ENCODE peak calls at places on chromosomes 5 and 9, in six cellular contexts. G, Z, T, H, S and A are unnamed samples.

GRCh38 chr5:1139806-1140187 is 27.9 kb upstream of the SLC12A7 start:
- DNase-seq in Z (no peak), S (no peak), H (no peak), T (no peak), G (no peak), A (no peak)

GRCh38 chr9:129111762-129112151 is 542 bp downstream of the PTPA start:
- DNase-seq in T (no peak), S (peak), G (peak), Z (no peak), H (no peak), A (peak)

GRCh38 chr5:168827636-168828035 is 248.5 kb upstream of the PANK3 start:
- DNase-seq in G (no peak), S (no peak), H (no peak), Z (no peak), T (no peak), A (no peak)

GRCh38 chr9:22374021-22374420 is 72.6 kb upstream of the DMRTA1 start:
- DNase-seq in T (no peak), H (no peak), G (no peak), Z (no peak), S (no peak), A (no peak)

GRCh38 chr5:172800088-172800551 is 29.1 kb upstream of the DUSP1 start:
- DNase-seq in Z (peak), T (no peak), H (peak), S (no peak), G (no peak), A (peak)

GRCh38 chr5:125348221-125348692 is 601.8 kb upstream of the ZNF608 start:
- DNase-seq in G (peak), Z (no peak), S (peak), H (no peak), T (no peak), A (no peak)

GRCh38 chr5:135533794-135534193 is 2.0 kb downstream of the NEUROG1 start:
- DNase-seq in H (no peak), S (no peak), T (no peak), Z (no peak), G (no peak), A (no peak)

GRCh38 chr9:125189011-125189360 is 617 bp downstream of the PPP6C start:
- DNase-seq in H (peak), T (no peak), Z (no peak), S (peak), G (peak), A (peak)

GRCh38 chr9:99362317-99362716 is 140.2 kb downstream of the SEC61B start:
- DNase-seq in T (no peak), H (no peak), Z (no peak), S (no peak), G (no peak), A (no peak)

GRCh38 chr9:137682431-137682991 is 63.7 kb downstream of the EHMT1 start:
- DNase-seq in G (no peak), H (no peak), Z (no peak), S (peak), T (no peak), A (no peak)
- H3K27ac ChIP-seq in G (no peak), H (no peak), Z (no peak), S (no peak), T (no peak), A (peak)

GRCh38 chr5:53479656-53480473 is 564 bp upstream of the FST start:
- DNase-seq in Z (peak), H (peak), S (peak), T (no peak), G (peak), A (peak)

GRCh38 chr5:53481354-53481886 is 991 bp downstream of the FST start:
- DNase-seq in S (no peak), Z (no peak), H (no peak), T (no peak), G (no peak), A (no peak)

GRCh38 chr5:53481887-53482716 is 1.7 kb downstream of the FST start:
- DNase-seq in T (peak), G (peak), Z (peak), S (peak), H (peak), A (peak)

GRCh38 chr5:53480474-53481353 is at the start of gene FST:
- DNase-seq in S (peak), G (peak), Z (peak), H (peak), T (no peak), A (peak)

DNA sequence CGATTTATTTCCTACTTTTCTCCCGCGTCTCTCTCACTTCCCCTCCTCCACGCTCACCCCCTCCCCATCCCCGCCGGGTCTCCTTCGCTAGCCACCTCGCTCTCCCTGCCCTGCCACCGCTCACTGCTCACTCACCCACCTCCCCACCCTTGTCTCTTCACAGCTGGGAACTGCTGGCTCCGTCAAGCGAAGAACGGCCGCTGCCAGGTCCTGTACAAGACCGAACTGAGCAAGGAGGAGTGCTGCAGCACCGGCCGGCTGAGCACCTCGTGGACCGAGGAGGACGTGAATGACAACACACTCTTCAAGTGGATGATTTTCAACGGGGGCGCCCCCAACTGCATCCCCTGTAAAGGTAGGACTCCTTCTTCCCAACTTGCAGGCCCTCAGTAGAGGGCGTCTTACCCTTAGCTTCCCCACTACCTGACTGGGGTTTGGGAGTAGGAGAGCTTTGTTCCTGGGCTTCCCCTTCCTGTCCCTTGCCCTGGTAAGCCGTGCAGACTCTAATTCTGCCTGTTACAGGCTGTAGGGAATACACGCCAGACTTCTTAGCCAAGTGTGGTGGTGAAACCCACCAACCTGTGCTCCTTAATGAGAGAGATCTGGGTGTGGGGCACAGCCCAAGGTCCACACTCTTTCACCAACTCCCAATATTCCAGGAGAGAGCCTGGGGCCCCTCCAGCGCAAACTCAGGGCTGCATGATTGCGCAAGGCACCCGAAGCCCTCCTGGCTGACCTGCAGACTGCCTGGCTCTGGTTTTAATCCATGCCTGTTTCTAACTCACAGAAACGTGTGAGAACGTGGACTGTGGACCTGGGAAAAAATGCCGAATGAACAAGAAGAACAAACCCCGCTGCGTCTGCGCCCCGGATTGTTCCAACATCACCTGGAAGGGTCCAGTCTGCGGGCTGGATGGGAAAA is 2.5 kb downstream of the FST start:
- DNase-seq in Z (peak), T (no peak), H (peak), S (peak), G (peak), A (peak)
- TF ChIP-seq CTCF in Z (no peak), T (peak), H (no peak), S (peak), G (peak), A (no peak)

DNA sequence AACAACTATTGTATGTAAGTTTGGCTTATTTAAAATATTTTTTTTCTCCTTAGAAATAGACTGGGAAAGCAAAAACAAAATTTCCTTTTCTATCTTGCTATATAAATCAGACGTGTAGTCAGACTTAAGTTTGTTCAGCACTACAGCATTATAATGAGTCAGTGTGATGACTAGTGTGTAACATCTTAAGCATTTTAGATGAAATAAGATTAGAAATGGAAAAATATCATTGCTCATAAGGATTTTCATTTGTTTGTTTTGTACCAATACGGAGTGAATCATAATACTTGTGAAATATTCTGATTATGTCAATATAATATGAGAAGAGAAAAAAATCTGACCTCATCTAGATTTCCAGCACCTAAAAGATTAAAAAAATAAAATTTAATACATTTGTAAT is 64.7 kb upstream of the RICTOR start:
- DNase-seq in G (no peak), Z (no peak), S (no peak), T (no peak), H (no peak), A (no peak)
- H3K27ac ChIP-seq in G (no peak), Z (no peak), S (no peak), T (no peak), H (no peak), A (no peak)

DNA sequence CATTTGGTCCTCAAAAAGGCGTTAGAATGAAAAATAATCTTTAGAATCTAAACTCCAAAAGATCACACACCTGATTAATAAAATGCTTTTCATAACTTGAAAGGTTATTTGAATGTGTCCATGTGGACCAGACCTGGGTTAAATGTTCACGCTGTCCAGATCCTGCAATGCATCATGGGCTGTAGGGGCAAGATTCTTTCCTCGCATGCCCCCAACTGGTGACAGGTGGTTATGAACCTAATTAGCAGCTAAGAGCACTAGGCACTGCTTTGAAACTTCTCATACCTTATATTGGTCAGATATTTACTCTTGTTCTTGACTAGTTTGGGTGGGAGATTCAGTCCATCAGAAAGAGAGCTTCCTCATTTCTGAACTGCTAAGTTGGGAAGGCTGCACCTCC is 19.3 kb upstream of the PIP5K1B start:
- DNase-seq in S (peak), G (peak), T (peak), H (no peak), Z (no peak), A (peak)
- TF ChIP-seq CTCF in S (peak), G (peak), T (peak), H (peak), Z (no peak), A (peak)

DNA sequence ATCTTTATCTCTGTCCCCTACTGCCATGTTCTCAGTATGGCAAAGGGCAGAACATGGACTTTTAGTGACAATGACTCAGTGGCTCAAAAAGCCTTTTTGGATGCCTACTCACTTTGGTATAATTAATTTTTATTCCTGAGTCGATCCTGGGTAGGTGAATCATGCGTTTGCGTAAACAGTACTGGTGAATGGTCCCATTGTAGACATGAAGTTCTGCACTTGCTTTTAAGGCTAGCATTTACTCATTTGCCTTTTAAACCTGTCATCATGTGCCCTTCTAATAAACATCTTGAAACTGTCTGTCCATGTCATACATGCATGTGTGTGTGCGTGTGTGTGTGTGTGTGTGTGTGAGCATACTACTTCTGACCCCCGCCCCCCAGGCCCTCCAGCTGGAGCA is 223.0 kb downstream of the AUH start:
- DNase-seq in H (no peak), G (no peak), T (peak), Z (no peak), S (no peak), A (no peak)
- H3K27ac ChIP-seq in H (no peak), G (no peak), T (no peak), Z (no peak), S (no peak), A (no peak)

GRCh38 chr9:131201856-131202255 is 74.5 kb downstream of the FAM78A start:
- DNase-seq in S (no peak), G (no peak), T (no peak), Z (no peak), H (no peak), A (no peak)

GRCh38 chr9:131198316-131198715 is 72.9 kb downstream of the NUP214 start:
- DNase-seq in H (no peak), Z (no peak), G (no peak), T (no peak), S (no peak), A (no peak)

GRCh38 chr9:131206495-131206894 is 69.8 kb downstream of the FAM78A start:
- DNase-seq in H (no peak), Z (no peak), T (no peak), G (no peak), S (no peak), A (no peak)

GRCh38 chr9:131204285-131204684 is 72.0 kb downstream of the FAM78A start:
- DNase-seq in T (no peak), Z (no peak), S (no peak), G (peak), H (no peak), A (no peak)

DNA sequence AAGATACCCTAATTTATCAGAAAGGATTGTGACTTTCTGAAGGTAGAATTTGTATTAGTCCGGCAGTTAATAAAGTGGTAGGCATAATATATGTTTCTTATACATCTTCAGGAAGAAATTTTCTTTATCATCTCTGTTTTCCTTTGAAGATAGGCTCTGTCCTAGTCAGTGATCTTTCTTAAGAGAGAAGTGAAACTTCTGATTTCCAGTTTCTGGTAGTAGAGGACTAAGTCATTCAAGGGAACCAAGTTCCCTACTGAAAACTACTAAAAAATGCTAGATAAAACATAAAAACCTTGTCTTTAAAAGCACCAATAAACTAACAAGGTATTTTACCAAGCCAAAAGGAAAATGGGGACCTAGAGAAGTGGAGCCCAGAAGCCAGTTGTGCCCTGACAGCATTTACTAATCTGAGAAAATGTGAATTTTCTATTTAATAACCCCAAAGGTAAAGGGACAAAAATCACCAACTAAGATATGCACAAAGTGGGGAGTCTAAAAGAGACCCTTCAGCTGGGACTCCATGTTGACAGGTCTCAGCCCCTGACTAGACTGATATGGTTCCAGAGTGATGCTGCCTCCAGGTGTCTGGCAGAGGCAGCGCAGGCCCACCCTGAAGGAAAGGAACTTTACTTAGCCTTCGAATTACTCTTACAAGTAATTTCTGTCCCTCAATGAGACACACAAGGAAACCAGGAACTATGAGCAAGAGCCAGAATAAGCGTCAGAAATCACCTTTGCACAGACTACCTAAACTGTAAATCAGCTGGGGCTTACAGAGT is 72.7 kb downstream of the FAM78A start:
- DNase-seq in H (no peak), S (no peak), Z (no peak), T (no peak), G (peak), A (no peak)
- TF ChIP-seq CTCF in H (no peak), S (no peak), Z (no peak), T (peak), G (peak), A (no peak)